ENCODE peak calls at places on chromosomes 3 and 15, in five cellular contexts. P, C, W, O and R are unnamed samples.

GRCh38 chr15:42199126-42199525 is 9.0 kb downstream of the VPS39 start:
- DNase-seq in P (no peak), C (no peak), W (no peak), O (no peak), R (no peak)

GRCh38 chr15:85306946-85307686 is 73.3 kb upstream of the AKAP13 start:
- DNase-seq in P (no peak), C (peak; percentile 39), W (no peak), O (no peak), R (no peak)

GRCh38 chr15:40891810-40892448 is 2.3 kb upstream of the VPS18 start:
- DNase-seq in P (no peak), C (peak; percentile 71), W (peak; percentile 72), O (peak; percentile 49), R (no peak)

GRCh38 chr3:171162986-171163723 is 136.6 kb upstream of the SLC2A2 start:
- DNase-seq in P (no peak), C (no peak), W (no peak), O (no peak), R (no peak)

GRCh38 chr15:50190723-50191122 is 8.7 kb downstream of the SLC27A2 start:
- DNase-seq in P (no peak), C (no peak), W (no peak), O (no peak), R (no peak)

GRCh38 chr3:27963519-27963918 is 241.4 kb upstream of the EOMES start:
- DNase-seq in P (no peak), C (no peak), W (no peak), O (no peak), R (no peak)

GRCh38 chr3:98906230-98906629 is 4.7 kb upstream of the DCBLD2 start:
- DNase-seq in P (peak; percentile 56), C (no peak), W (peak; percentile 74), O (peak; percentile 90), R (no peak)

GRCh38 chr3:71309886-71310285 is 273.6 kb downstream of the FOXP1 start:
- DNase-seq in P (no peak), C (no peak), W (peak; percentile 30), O (peak; percentile 47), R (no peak)

GRCh38 chr3:67602816-67603215 is 51.6 kb downstream of the SUCLG2 start:
- DNase-seq in P (no peak), C (no peak), W (no peak), O (no peak), R (no peak)

GRCh38 chr15:57312323-57313133 is 63.8 kb upstream of the CGNL1 start:
- DNase-seq in P (no peak), C (peak; percentile 52), W (no peak), O (no peak), R (no peak)

GRCh38 chr15:68278345-68279217 is 1.0 kb downstream of the FEM1B start:
- DNase-seq in P (no peak), C (no peak), W (peak; percentile 29), O (peak; percentile 35), R (no peak)

GRCh38 chr3:71031914-71032521 is 551.5 kb downstream of the FOXP1 start:
- DNase-seq in P (no peak), C (no peak), W (no peak), O (no peak), R (no peak)

GRCh38 chr15:81152799-81153198 is 18.7 kb downstream of the CFAP161 start:
- DNase-seq in P (no peak), C (no peak), W (peak; percentile 62), O (peak; percentile 48), R (no peak)

GRCh38 chr15:81155375-81156218 is 21.5 kb downstream of the CFAP161 start:
- DNase-seq in P (no peak), C (peak; percentile 36), W (peak; percentile 75), O (peak; percentile 77), R (no peak)

GRCh38 chr15:81156324-81156723 is 22.3 kb downstream of the CFAP161 start:
- DNase-seq in P (no peak), C (no peak), W (no peak), O (no peak), R (no peak)

GRCh38 chr15:81151389-81151788 is 17.3 kb downstream of the CFAP161 start:
- DNase-seq in P (no peak), C (no peak), W (no peak), O (no peak), R (no peak)

GRCh38 chr15:81152339-81152738 is 18.3 kb downstream of the CFAP161 start:
- DNase-seq in P (no peak), C (no peak), W (no peak), O (no peak), R (no peak)
- TF ChIP-seq CTCF in P (no peak), C (no peak), W (no peak), O (no peak), R (peak; percentile 23)

GRCh38 chr3:184129012-184129411 is 6.1 kb upstream of the EIF2B5 start:
- DNase-seq in P (no peak), C (peak; percentile 35), W (peak; percentile 52), O (peak; percentile 58), R (no peak)
- TF ChIP-seq CTCF in P (peak; percentile 61), C (no peak), W (peak; percentile 47), O (peak; percentile 52), R (peak; percentile 28)

GRCh38 chr3:40396406-40396805 is 9.4 kb downstream of the ENTPD3 start:
- DNase-seq in P (no peak), C (no peak), W (no peak), O (no peak), R (no peak)
- TF ChIP-seq CTCF in P (no peak), C (no peak), W (no peak), O (no peak), R (no peak)

DNA sequence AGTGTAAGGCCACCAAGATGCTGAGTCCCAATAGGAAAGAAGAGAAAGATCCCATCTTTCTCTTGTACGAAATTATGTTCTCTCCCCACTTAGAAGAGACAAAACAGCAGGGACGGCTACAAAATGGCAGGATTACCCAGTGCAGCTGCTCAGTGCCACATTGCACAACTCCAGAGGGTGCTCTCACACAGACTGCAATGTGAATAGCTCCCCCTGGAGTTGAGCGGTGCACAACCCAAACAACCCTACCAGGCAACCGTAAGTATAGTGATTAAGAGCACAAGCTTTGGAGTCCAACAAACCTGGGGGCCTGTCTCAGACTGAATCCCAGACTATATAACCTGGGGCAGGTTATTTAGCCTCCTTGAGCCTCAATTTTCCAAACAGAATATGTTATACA is 3.1 kb upstream of the BHLHE40 start:
- DNase-seq in P (no peak), C (peak; percentile 48), W (peak; percentile 82), O (peak; percentile 63), R (peak; percentile 68)
- TF ChIP-seq CTCF in P (peak; percentile 67), C (no peak), W (peak; percentile 81), O (peak; percentile 63), R (peak; percentile 71)

DNA sequence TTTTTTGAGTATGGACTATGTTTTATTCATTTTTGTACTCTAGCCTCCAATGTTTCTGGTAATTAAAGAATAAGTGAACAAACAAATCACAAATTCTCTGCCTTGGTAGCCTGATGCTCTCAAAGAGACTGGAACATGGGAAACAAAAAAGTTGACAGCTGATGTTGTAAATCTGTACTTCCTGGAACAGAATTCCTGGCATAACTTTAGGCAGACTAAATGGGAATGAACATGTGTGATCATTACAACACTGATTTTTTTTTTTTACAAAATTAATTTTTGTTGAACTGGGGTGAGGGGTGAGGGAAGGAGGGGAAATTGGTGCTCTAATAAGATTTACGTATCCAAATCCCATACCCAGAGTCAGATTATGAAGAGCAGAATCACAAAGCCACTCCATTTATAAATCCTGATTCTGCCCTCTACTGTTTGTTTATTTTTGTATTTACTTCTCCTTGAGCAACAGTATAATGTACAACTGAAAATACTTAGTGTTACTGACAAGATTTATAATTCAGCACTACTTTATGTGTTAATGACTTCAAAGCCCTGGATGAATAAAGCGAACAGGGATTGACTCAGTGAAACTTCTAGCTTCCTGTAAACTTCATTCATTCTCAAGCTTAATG is 165.0 kb downstream of the FRMD5 start:
- DNase-seq in P (no peak), C (no peak), W (peak; percentile 48), O (peak; percentile 60), R (no peak)
- TF ChIP-seq CTCF in P (no peak), C (no peak), W (no peak), O (no peak), R (no peak)

GRCh38 chr3:127690823-127691452 is 18.2 kb downstream of the ABTB1 start:
- DNase-seq in P (no peak), C (peak; percentile 47), W (peak; percentile 55), O (peak; percentile 70), R (no peak)
- TF ChIP-seq CTCF in P (peak; percentile 79), C (peak; percentile 40), W (peak; percentile 96), O (peak; percentile 74), R (peak; percentile 49)

GRCh38 chr3:42547401-42547945 is 34.3 kb downstream of the SEC22C start:
- DNase-seq in P (no peak), C (peak; percentile 82), W (peak; percentile 35), O (peak; percentile 44), R (no peak)
- TF ChIP-seq CTCF in P (peak; percentile 99), C (peak; percentile 92), W (peak; percentile 96), O (peak; percentile 74), R (peak; percentile 83)

GRCh38 chr3:97764186-97765055 is at the start of gene ARL6:
- DNase-seq in P (peak; percentile 55), C (peak; percentile 80), W (peak; percentile 73), O (peak; percentile 86), R (no peak)
- TF ChIP-seq CTCF in P (no peak), C (no peak), W (no peak), O (no peak), R (peak; percentile 13)

GRCh38 chr3:16319307-16319706 is 54.3 kb downstream of the OXNAD1 start:
- DNase-seq in P (no peak), C (peak; percentile 33), W (no peak), O (no peak), R (no peak)
- TF ChIP-seq CTCF in P (peak; percentile 50), C (no peak), W (peak; percentile 43), O (peak; percentile 20), R (peak; percentile 19)